ENCODE peak calls at places on chromosomes 1 and 21, in six cellular contexts. Q is upper lobe of right lung, H is colonic mucosa, P is lower leg skin, C is A549, U is tibial artery. K is an unnamed sample.

GRCh38 chr1:3462356-3463012 is 8.0 kb downstream of the ARHGEF16 start:
- DNase-seq in U (no peak), H (no peak), Q (no peak), C (no peak), P (no peak), K (no peak)

GRCh38 chr1:248421384-248421783 is 18.5 kb downstream of the OR2T1 start:
- DNase-seq in P (no peak), H (no peak), C (peak; percentile 4), Q (no peak), U (no peak), K (no peak)

GRCh38 chr1:151993084-151993733 is 450 bp downstream of the S100A10 start:
- DNase-seq in Q (peak; percentile 83), U (peak; percentile 36), H (peak; percentile 63), C (peak; percentile 54), P (no peak), K (peak; percentile 52)

GRCh38 chr1:220879090-220879508 is at the start of gene HLX:
- DNase-seq in U (peak; percentile 94), P (peak; percentile 84), H (peak; percentile 80), C (peak; percentile 80), Q (peak; percentile 92), K (no peak)

GRCh38 chr1:174626031-174627020 is 178.6 kb downstream of the GPR52 start:
- DNase-seq in P (no peak), Q (no peak), H (no peak), C (no peak), U (no peak), K (no peak)

GRCh38 chr1:43853161-43853921 is 80.3 kb upstream of the ARTN start:
- DNase-seq in H (peak; percentile 86), Q (peak; percentile 79), P (peak; percentile 29), C (no peak), U (peak; percentile 55), K (peak; percentile 63)

GRCh38 chr1:155052412-155053400 is 1.6 kb downstream of the ADAM15 start:
- DNase-seq in P (no peak), C (peak; percentile 29), H (peak; percentile 59), U (no peak), Q (no peak), K (peak; percentile 62)

GRCh38 chr1:161196521-161197451 is 2.1 kb downstream of the ADAMTS4 start:
- DNase-seq in C (no peak), U (no peak), Q (no peak), P (no peak), H (no peak), K (no peak)

GRCh38 chr1:6334261-6334993 is 59.1 kb downstream of the ACOT7 start:
- DNase-seq in P (no peak), C (no peak), Q (no peak), H (no peak), U (no peak), K (no peak)

GRCh38 chr1:243275316-243275715 is 19.5 kb downstream of the SDCCAG8 start:
- DNase-seq in H (no peak), P (no peak), U (no peak), Q (no peak), C (no peak), K (no peak)

GRCh38 chr1:91104712-91105111 is 82.9 kb upstream of the ZNF644 start:
- DNase-seq in C (no peak), U (no peak), H (no peak), Q (no peak), P (no peak), K (no peak)

GRCh38 chr1:154191990-154192450 is at the start of gene TPM3:
- DNase-seq in H (no peak), C (no peak), Q (no peak), P (no peak), U (no peak), K (no peak)

GRCh38 chr1:202107801-202108731 is 14.7 kb upstream of the GPR37L1 start:
- DNase-seq in C (peak; percentile 69), U (no peak), H (peak; percentile 94), Q (no peak), P (no peak), K (no peak)

GRCh38 chr1:99648107-99648506 is 2.2 kb downstream of the PALMD start:
- DNase-seq in C (peak; percentile 58), H (no peak), P (peak; percentile 53), Q (peak; percentile 57), U (peak; percentile 26), K (no peak)

GRCh38 chr1:76037314-76037713 is 37.2 kb upstream of the ST6GALNAC3 start:
- DNase-seq in C (no peak), Q (no peak), P (no peak), H (no peak), U (no peak), K (no peak)

GRCh38 chr1:110309768-110310167 is 29.4 kb upstream of the RBM15 start:
- DNase-seq in U (no peak), H (no peak), C (no peak), Q (no peak), P (no peak), K (no peak)

GRCh38 chr1:20190761-20191160 is 4.4 kb upstream of the PLA2G2C start:
- DNase-seq in U (no peak), Q (no peak), H (no peak), P (no peak), C (no peak), K (no peak)

GRCh38 chr1:40750326-40750975 is 33.1 kb upstream of the KCNQ4 start:
- DNase-seq in P (no peak), Q (no peak), H (no peak), U (no peak), C (no peak), K (no peak)

GRCh38 chr1:21397813-21398188 is 42.1 kb upstream of the NBPF3 start:
- DNase-seq in C (no peak), P (no peak), U (no peak), Q (no peak), H (no peak), K (peak; percentile 72)

GRCh38 chr1:19377812-19378718 is 65.9 kb downstream of the SLC66A1 start:
- DNase-seq in U (no peak), Q (no peak), C (no peak), H (no peak), P (no peak), K (no peak)

GRCh38 chr1:165903672-165904071 is 76.3 kb downstream of the UCK2 start:
- DNase-seq in P (peak; percentile 74), Q (no peak), U (no peak), H (peak; percentile 61), C (no peak), K (no peak)

GRCh38 chr1:119731741-119732430 is 20.2 kb downstream of the PHGDH start:
- DNase-seq in P (no peak), H (no peak), C (no peak), Q (no peak), U (no peak), K (no peak)

GRCh38 chr1:91803847-91804545 is 82.0 kb downstream of the TGFBR3 start:
- DNase-seq in H (no peak), C (no peak), U (no peak), P (no peak), Q (no peak), K (peak; percentile 68)

GRCh38 chr21:37800496-37801061 is 115.7 kb downstream of the KCNJ6 start:
- DNase-seq in P (no peak), C (no peak), U (no peak), H (no peak), Q (no peak), K (no peak)

GRCh38 chr1:218665216-218665615 is 320.1 kb downstream of the TGFB2 start:
- DNase-seq in P (peak; percentile 39), Q (no peak), H (peak; percentile 22), U (peak; percentile 77), C (peak; percentile 83), K (peak; percentile 42)

GRCh38 chr21:44375686-44376320 is 22.4 kb downstream of the TRPM2 start:
- DNase-seq in C (no peak), P (no peak), Q (peak; percentile 63), H (no peak), U (no peak), K (no peak)

GRCh38 chr1:18097206-18097605 is 10.4 kb upstream of the IGSF21 start:
- DNase-seq in P (no peak), C (no peak), H (no peak), U (no peak), Q (no peak), K (no peak)

GRCh38 chr1:60894121-60894520 is 188.2 kb upstream of the NFIA start:
- DNase-seq in H (peak; percentile 36), P (no peak), U (no peak), C (no peak), Q (no peak), K (no peak)

GRCh38 chr21:43928726-43929125 is 63.7 kb downstream of the AGPAT3 start:
- DNase-seq in C (no peak), H (peak; percentile 74), U (no peak), Q (no peak), P (no peak), K (no peak)

DNA sequence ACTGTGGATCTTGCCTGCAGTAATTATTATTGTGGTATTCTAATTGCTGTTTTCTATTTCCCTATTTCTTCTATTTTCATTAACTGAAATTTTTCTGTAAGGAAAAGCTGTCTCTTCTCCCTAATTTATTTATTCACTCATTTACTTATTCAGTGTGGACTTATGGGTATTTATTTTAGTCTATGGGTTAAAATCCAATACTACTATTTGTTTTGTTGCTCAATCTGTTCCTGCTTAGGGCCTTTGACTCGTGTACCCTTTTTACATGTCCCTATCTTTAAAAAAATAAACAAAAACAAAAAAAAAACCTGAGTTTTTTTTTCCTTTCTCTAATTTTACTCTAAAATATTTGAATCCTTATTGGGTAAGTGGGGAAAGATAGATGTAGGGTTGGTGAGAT is 166.2 kb upstream of the IVNS1ABP start:
- DNase-seq in U (no peak), H (no peak), Q (no peak), C (no peak), P (no peak), K (no peak)
- H3K4me3 ChIP-seq in U (no peak overlapping the region), H (no peak overlapping the region), Q (no peak overlapping the region), C (no peak overlapping the region), P (no peak overlapping the region), K (no peak overlapping the region)

GRCh38 chr1:182248721-182249120 is 142.9 kb downstream of the GLUL start:
- DNase-seq in P (no peak), C (no peak), H (no peak), U (no peak), Q (no peak), K (no peak)

GRCh38 chr1:182249201-182249676 is 142.4 kb downstream of the GLUL start:
- DNase-seq in U (no peak), Q (no peak), H (peak; percentile 92), C (no peak), P (peak; percentile 37), K (no peak)

GRCh38 chr1:182253319-182253718 is 138.3 kb downstream of the GLUL start:
- DNase-seq in C (no peak), H (no peak), U (no peak), Q (no peak), P (no peak), K (no peak)

GRCh38 chr1:182255494-182255893 is 136.1 kb downstream of the GLUL start:
- DNase-seq in Q (no peak), P (no peak), H (no peak), U (no peak), C (no peak), K (no peak)

GRCh38 chr1:182251561-182251960 is 140.0 kb downstream of the GLUL start:
- DNase-seq in C (no peak), H (no peak), P (no peak), U (no peak), Q (no peak), K (no peak)
- H3K4me3 ChIP-seq in C (no peak overlapping the region), H (no peak overlapping the region), P (no peak overlapping the region), U (no peak overlapping the region), Q (no peak overlapping the region), K (no peak overlapping the region)

GRCh38 chr1:156104065-156104810 is 10.3 kb upstream of the LMNA start:
- DNase-seq in P (peak; percentile 89), U (peak; percentile 84), H (peak; percentile 83), Q (peak; percentile 85), C (peak; percentile 85), K (no peak)
- H3K4me3 ChIP-seq in P (no peak overlapping the region), U (no peak overlapping the region), H (no peak overlapping the region), Q (no peak overlapping the region), C (no peak overlapping the region), K (no peak overlapping the region)

GRCh38 chr1:53575141-53575947 is 116.1 kb downstream of the DMRTB1 start:
- DNase-seq in U (peak; percentile 18), Q (peak; percentile 46), P (no peak), H (no peak), C (no peak), K (peak; percentile 75)
- H3K4me3 ChIP-seq in U (no peak overlapping the region), Q (no peak overlapping the region), P (no peak overlapping the region), H (no peak overlapping the region), C (no peak overlapping the region), K (peak overlapping the region; percentile 53)